ENCODE peak calls at places on chromosomes 1 and 21, in eight cellular contexts. One of them, this sample, is unnamed.

GRCh38 chr1:108200627-108201106 is 524 bp upstream of the SLC25A24 start:
- DNase-seq in spleen: peak
- DNase-seq in neural progenitor cell: peak
- DNase-seq in mammary epithelial cell: peak
- DNase-seq in hepatocyte: peak
- DNase-seq in kidney: no peak
- DNase-seq in astrocyte of the spinal cord: peak
- DNase-seq in dorsolateral prefrontal cortex: peak
- DNase-seq in this sample: peak

GRCh38 chr1:53502641-53503432 is 43.6 kb downstream of the DMRTB1 start:
- DNase-seq in spleen: no peak
- DNase-seq in neural progenitor cell: peak
- DNase-seq in mammary epithelial cell: no peak
- DNase-seq in hepatocyte: peak
- DNase-seq in kidney: no peak
- DNase-seq in astrocyte of the spinal cord: no peak
- DNase-seq in dorsolateral prefrontal cortex: no peak
- DNase-seq in this sample: no peak

GRCh38 chr1:180920702-180921101 is 8.0 kb downstream of the KIAA1614 start:
- DNase-seq in spleen: no peak
- DNase-seq in neural progenitor cell: no peak
- DNase-seq in mammary epithelial cell: no peak
- DNase-seq in hepatocyte: no peak
- DNase-seq in kidney: peak
- DNase-seq in astrocyte of the spinal cord: no peak
- DNase-seq in dorsolateral prefrontal cortex: no peak
- DNase-seq in this sample: no peak

GRCh38 chr1:223245983-223246382 is 102.9 kb upstream of the TLR5 start:
- DNase-seq in spleen: no peak
- DNase-seq in neural progenitor cell: no peak
- DNase-seq in mammary epithelial cell: no peak
- DNase-seq in hepatocyte: no peak
- DNase-seq in kidney: no peak
- DNase-seq in astrocyte of the spinal cord: no peak
- DNase-seq in dorsolateral prefrontal cortex: no peak
- DNase-seq in this sample: no peak

GRCh38 chr1:64555947-64556346 is 86.0 kb downstream of the CACHD1 start:
- DNase-seq in spleen: no peak
- DNase-seq in neural progenitor cell: no peak
- DNase-seq in mammary epithelial cell: no peak
- DNase-seq in hepatocyte: no peak
- DNase-seq in kidney: no peak
- DNase-seq in astrocyte of the spinal cord: no peak
- DNase-seq in dorsolateral prefrontal cortex: no peak
- DNase-seq in this sample: no peak

GRCh38 chr1:78277253-78277652 is 213.5 kb upstream of the PTGFR start:
- DNase-seq in spleen: no peak
- DNase-seq in neural progenitor cell: no peak
- DNase-seq in mammary epithelial cell: peak
- DNase-seq in hepatocyte: no peak
- DNase-seq in kidney: no peak
- DNase-seq in astrocyte of the spinal cord: peak
- DNase-seq in dorsolateral prefrontal cortex: no peak
- DNase-seq in this sample: no peak

GRCh38 chr1:18547460-18547859 is 66.7 kb downstream of the KLHDC7A start:
- DNase-seq in spleen: no peak
- DNase-seq in neural progenitor cell: peak
- DNase-seq in mammary epithelial cell: no peak
- DNase-seq in hepatocyte: no peak
- DNase-seq in kidney: no peak
- DNase-seq in astrocyte of the spinal cord: no peak
- DNase-seq in dorsolateral prefrontal cortex: no peak
- DNase-seq in this sample: no peak

GRCh38 chr1:33130297-33130696 is 49.3 kb downstream of the AZIN2 start:
- DNase-seq in spleen: no peak
- DNase-seq in neural progenitor cell: no peak
- DNase-seq in mammary epithelial cell: peak
- DNase-seq in hepatocyte: no peak
- DNase-seq in kidney: no peak
- DNase-seq in astrocyte of the spinal cord: peak
- DNase-seq in dorsolateral prefrontal cortex: no peak
- DNase-seq in this sample: no peak

GRCh38 chr21:16308269-16308668 is 578.5 kb downstream of the USP25 start:
- DNase-seq in spleen: no peak
- DNase-seq in neural progenitor cell: no peak
- DNase-seq in mammary epithelial cell: peak
- DNase-seq in hepatocyte: no peak
- DNase-seq in kidney: no peak
- DNase-seq in astrocyte of the spinal cord: peak
- DNase-seq in dorsolateral prefrontal cortex: no peak
- DNase-seq in this sample: no peak

GRCh38 chr21:30251781-30252180 is 31.0 kb downstream of the KRTAP24-1 start:
- DNase-seq in spleen: no peak
- DNase-seq in neural progenitor cell: no peak
- DNase-seq in mammary epithelial cell: peak
- DNase-seq in hepatocyte: no peak
- DNase-seq in kidney: no peak
- DNase-seq in astrocyte of the spinal cord: no peak
- DNase-seq in dorsolateral prefrontal cortex: no peak
- DNase-seq in this sample: no peak

GRCh38 chr21:39452207-39452964 is 616 bp downstream of the SH3BGR start:
- DNase-seq in spleen: no peak
- DNase-seq in neural progenitor cell: no peak
- DNase-seq in mammary epithelial cell: peak
- DNase-seq in hepatocyte: no peak
- DNase-seq in kidney: no peak
- DNase-seq in astrocyte of the spinal cord: peak
- DNase-seq in dorsolateral prefrontal cortex: no peak
- DNase-seq in this sample: no peak

GRCh38 chr1:182709225-182709764 is 24.9 kb upstream of the RGS8 start:
- DNase-seq in spleen: no peak
- DNase-seq in neural progenitor cell: no peak
- DNase-seq in mammary epithelial cell: no peak
- DNase-seq in hepatocyte: no peak
- DNase-seq in kidney: no peak
- DNase-seq in astrocyte of the spinal cord: no peak
- DNase-seq in dorsolateral prefrontal cortex: no peak
- DNase-seq in this sample: no peak

GRCh38 chr21:37793660-37794059 is 122.6 kb downstream of the KCNJ6 start:
- DNase-seq in spleen: no peak
- DNase-seq in neural progenitor cell: no peak
- DNase-seq in mammary epithelial cell: no peak
- DNase-seq in hepatocyte: no peak
- DNase-seq in kidney: no peak
- DNase-seq in astrocyte of the spinal cord: peak
- DNase-seq in dorsolateral prefrontal cortex: no peak
- DNase-seq in this sample: no peak

GRCh38 chr21:17900281-17900989 is 81.3 kb upstream of the C21orf91 start:
- DNase-seq in spleen: no peak
- DNase-seq in neural progenitor cell: peak
- DNase-seq in mammary epithelial cell: no peak
- DNase-seq in hepatocyte: no peak
- DNase-seq in kidney: no peak
- DNase-seq in astrocyte of the spinal cord: no peak
- DNase-seq in dorsolateral prefrontal cortex: no peak
- DNase-seq in this sample: no peak

GRCh38 chr1:246002725-246003441 is 504.2 kb downstream of the SMYD3 start:
- DNase-seq in spleen: peak
- DNase-seq in neural progenitor cell: peak
- DNase-seq in mammary epithelial cell: peak
- DNase-seq in hepatocyte: peak
- DNase-seq in kidney: peak
- DNase-seq in astrocyte of the spinal cord: peak
- DNase-seq in dorsolateral prefrontal cortex: peak
- DNase-seq in this sample: peak
- TF ChIP-seq CTCF in spleen: peak
- TF ChIP-seq CTCF in neural progenitor cell: peak
- TF ChIP-seq CTCF in mammary epithelial cell: peak
- TF ChIP-seq CTCF in hepatocyte: peak
- TF ChIP-seq CTCF in kidney: peak
- TF ChIP-seq CTCF in astrocyte of the spinal cord: peak
- TF ChIP-seq CTCF in dorsolateral prefrontal cortex: peak
- TF ChIP-seq CTCF in this sample: peak

DNA sequence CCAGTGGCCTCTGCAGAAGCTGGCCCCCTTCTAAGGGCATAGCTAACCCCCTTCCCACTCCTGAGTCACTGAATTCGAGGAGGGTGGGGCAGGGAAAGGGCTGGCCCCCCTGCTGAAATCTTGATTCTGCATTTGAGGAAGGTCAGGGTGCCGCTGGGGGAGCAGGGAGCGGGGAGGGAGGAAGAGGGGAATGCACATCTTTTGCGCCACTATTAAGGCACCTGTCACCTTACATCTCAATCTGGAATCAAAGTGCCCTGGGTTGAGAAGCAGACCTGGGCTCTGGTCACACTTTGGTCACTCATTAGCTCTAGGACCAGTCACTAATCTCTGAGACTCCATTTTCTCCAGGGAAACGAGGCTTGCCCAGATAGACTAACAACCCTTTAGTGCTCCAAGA is 62.0 kb downstream of the TOR1AIP2 start:
- DNase-seq in spleen: peak
- DNase-seq in neural progenitor cell: no peak
- DNase-seq in mammary epithelial cell: no peak
- DNase-seq in hepatocyte: no peak
- DNase-seq in kidney: peak
- DNase-seq in astrocyte of the spinal cord: no peak
- DNase-seq in dorsolateral prefrontal cortex: no peak
- DNase-seq in this sample: no peak
- H3K4me3 ChIP-seq in spleen: peak
- H3K4me3 ChIP-seq in neural progenitor cell: peak
- H3K4me3 ChIP-seq in mammary epithelial cell: no peak
- H3K4me3 ChIP-seq in hepatocyte: peak
- H3K4me3 ChIP-seq in kidney: peak
- H3K4me3 ChIP-seq in astrocyte of the spinal cord: peak
- H3K4me3 ChIP-seq in dorsolateral prefrontal cortex: peak
- H3K4me3 ChIP-seq in this sample: peak

GRCh38 chr1:98406346-98407088 is 255.0 kb upstream of the SNX7 start:
- DNase-seq in spleen: no peak
- DNase-seq in neural progenitor cell: no peak
- DNase-seq in mammary epithelial cell: no peak
- DNase-seq in hepatocyte: no peak
- DNase-seq in kidney: no peak
- DNase-seq in astrocyte of the spinal cord: no peak
- DNase-seq in dorsolateral prefrontal cortex: no peak
- DNase-seq in this sample: no peak
- TF ChIP-seq CTCF in spleen: no peak
- TF ChIP-seq CTCF in neural progenitor cell: no peak
- TF ChIP-seq CTCF in mammary epithelial cell: no peak
- TF ChIP-seq CTCF in hepatocyte: no peak
- TF ChIP-seq CTCF in kidney: no peak
- TF ChIP-seq CTCF in astrocyte of the spinal cord: no peak
- TF ChIP-seq CTCF in dorsolateral prefrontal cortex: no peak
- TF ChIP-seq CTCF in this sample: no peak

GRCh38 chr21:45458281-45459170 is 53.6 kb downstream of the COL18A1 start:
- DNase-seq in spleen: peak
- DNase-seq in neural progenitor cell: no peak
- DNase-seq in mammary epithelial cell: no peak
- DNase-seq in hepatocyte: no peak
- DNase-seq in kidney: peak
- DNase-seq in astrocyte of the spinal cord: no peak
- DNase-seq in dorsolateral prefrontal cortex: no peak
- DNase-seq in this sample: no peak
- H3K4me3 ChIP-seq in spleen: no peak
- H3K4me3 ChIP-seq in neural progenitor cell: no peak
- H3K4me3 ChIP-seq in mammary epithelial cell: no peak
- H3K4me3 ChIP-seq in hepatocyte: no peak
- H3K4me3 ChIP-seq in kidney: no peak
- H3K4me3 ChIP-seq in astrocyte of the spinal cord: no peak
- H3K4me3 ChIP-seq in dorsolateral prefrontal cortex: no peak
- H3K4me3 ChIP-seq in this sample: no peak

GRCh38 chr1:5232537-5232936 is 578.1 kb downstream of the AJAP1 start:
- DNase-seq in spleen: no peak
- DNase-seq in neural progenitor cell: no peak
- DNase-seq in mammary epithelial cell: no peak
- DNase-seq in hepatocyte: no peak
- DNase-seq in kidney: no peak
- DNase-seq in astrocyte of the spinal cord: no peak
- DNase-seq in dorsolateral prefrontal cortex: no peak
- DNase-seq in this sample: no peak
- TF ChIP-seq CTCF in spleen: no peak
- TF ChIP-seq CTCF in neural progenitor cell: no peak
- TF ChIP-seq CTCF in mammary epithelial cell: no peak
- TF ChIP-seq CTCF in hepatocyte: no peak
- TF ChIP-seq CTCF in kidney: no peak
- TF ChIP-seq CTCF in astrocyte of the spinal cord: no peak
- TF ChIP-seq CTCF in dorsolateral prefrontal cortex: no peak
- TF ChIP-seq CTCF in this sample: no peak

GRCh38 chr1:8318436-8318835 is 522 bp downstream of the SLC45A1 start:
- DNase-seq in spleen: no peak
- DNase-seq in neural progenitor cell: peak
- DNase-seq in mammary epithelial cell: no peak
- DNase-seq in hepatocyte: no peak
- DNase-seq in kidney: no peak
- DNase-seq in astrocyte of the spinal cord: no peak
- DNase-seq in dorsolateral prefrontal cortex: peak
- DNase-seq in this sample: no peak
- H3K4me3 ChIP-seq in spleen: peak
- H3K4me3 ChIP-seq in neural progenitor cell: peak
- H3K4me3 ChIP-seq in mammary epithelial cell: peak
- H3K4me3 ChIP-seq in hepatocyte: peak
- H3K4me3 ChIP-seq in kidney: peak
- H3K4me3 ChIP-seq in astrocyte of the spinal cord: peak
- H3K4me3 ChIP-seq in dorsolateral prefrontal cortex: peak
- H3K4me3 ChIP-seq in this sample: peak